ENCODE peak calls at places on chromosomes 12 and 14, in five cellular contexts. A is activated CD4-positive, alpha-beta T cell treated with anti-CD3 and anti-CD28 coated beads, Interleukin-2, amount 50 U/mL, for 1 hour; S is iris pigment epithelial cell; T is amygdala; I is NCI-H2029 treated with DMSO at 0.1 percent for 48 hours. B is an unnamed sample.

GRCh38 chr12:77104792-77105191 is 39.4 kb upstream of the E2F7 start:
- DNase-seq in I (no peak), S (peak; percentile 39), A (no peak), T (no peak), B (no peak)

GRCh38 chr14:95482967-95483842 is 33.2 kb downstream of the SYNE3 start:
- DNase-seq in S (peak; percentile 88), I (no peak), A (no peak), T (no peak), B (no peak)

GRCh38 chr14:100712490-100712889 is 14.2 kb upstream of the DLK1 start:
- DNase-seq in T (no peak), S (no peak), A (no peak), I (peak; percentile 20), B (no peak)

GRCh38 chr14:66477567-66477966 is 8.6 kb upstream of the CCDC196 start:
- DNase-seq in A (no peak), I (no peak), S (no peak), T (no peak), B (peak; percentile 63)

GRCh38 chr14:100065161-100065871 is at the start of gene EVL:
- DNase-seq in I (no peak), A (peak; percentile 71), S (no peak), T (no peak), B (peak; percentile 88)

GRCh38 chr14:53209370-53209769 is 56.2 kb upstream of the DDHD1 start:
- DNase-seq in T (no peak), I (no peak), A (no peak), S (peak; percentile 51), B (peak; percentile 14)

GRCh38 chr14:90194706-90195105 is 61.6 kb upstream of the PSMC1 start:
- DNase-seq in I (no peak), A (no peak), S (no peak), T (no peak), B (no peak)

GRCh38 chr12:111151441-111151840 is 217.5 kb downstream of the PHETA1 start:
- DNase-seq in A (no peak), S (no peak), T (no peak), I (no peak), B (no peak)

GRCh38 chr12:124809878-124810277 is 53.8 kb downstream of the SCARB1 start:
- DNase-seq in S (peak; percentile 36), T (no peak), I (no peak), A (no peak), B (no peak)

GRCh38 chr14:64450255-64450654 is 15.0 kb upstream of the AKAP5 start:
- DNase-seq in S (no peak), A (no peak), T (no peak), I (no peak), B (no peak)

GRCh38 chr14:82047777-82048470 is 514.3 kb upstream of the SEL1L start:
- DNase-seq in A (no peak), T (no peak), I (no peak), S (no peak), B (no peak)

GRCh38 chr14:28949503-28949902 is 182.9 kb downstream of the FOXG1 start:
- DNase-seq in S (no peak), A (no peak), I (no peak), T (no peak), B (no peak)

GRCh38 chr12:112664569-112664968 is 127.0 kb upstream of the RPH3A start:
- DNase-seq in A (no peak), I (no peak), T (no peak), S (peak; percentile 6), B (peak; percentile 29)

GRCh38 chr14:77469041-77469440 is 11.1 kb downstream of the AHSA1 start:
- DNase-seq in I (no peak), A (no peak), S (no peak), T (no peak), B (no peak)

GRCh38 chr14:27958757-27959156 is 807.8 kb upstream of the FOXG1 start:
- DNase-seq in I (no peak), A (no peak), T (no peak), S (no peak), B (no peak)

GRCh38 chr14:106694638-106695393 is 1168.4 kb downstream of the TMEM121 start:
- DNase-seq in T (no peak), A (peak; percentile 63), S (no peak), I (peak; percentile 21), B (no peak)

GRCh38 chr12:2651061-2651965 is 143.5 kb upstream of the FKBP4 start:
- DNase-seq in T (no peak), I (no peak), S (no peak), A (no peak), B (no peak)

GRCh38 chr12:946656-947055 is 2.8 kb downstream of the RAD52 start:
- DNase-seq in A (no peak), T (no peak), I (no peak), S (peak; percentile 58), B (no peak)